ENCODE peak calls at places on chromosomes 3 and 15, in six cellular contexts. E is activated naive CD4-positive, alpha-beta T cell; N is amniotic epithelial cell; Z is AG04450; A is RWPE1; T is psoas muscle. R is an unnamed sample.
A peak's percentile ranks its signal among the peaks of the same experiment; 100 is the strongest.

GRCh38 chr3:72147600-72147999 is 362.7 kb upstream of the PROK2 start:
- DNase-seq in E (no peak), N (no peak), Z (no peak), A (no peak), T (no peak), R (no peak)

GRCh38 chr3:27279153-27279552 is 90.0 kb downstream of the NEK10 start:
- DNase-seq in E (no peak), N (peak; percentile 6), Z (no peak), A (no peak), T (no peak), R (no peak)

GRCh38 chr3:134373278-134373941 is 837 bp downstream of the AMOTL2 start:
- DNase-seq in E (no peak), N (peak; percentile 92), Z (peak; percentile 83), A (peak; percentile 89), T (peak; percentile 85), R (no peak)

GRCh38 chr3:150114273-150114672 is 143.6 kb upstream of the PFN2 start:
- DNase-seq in E (no peak), N (no peak), Z (no peak), A (no peak), T (no peak), R (no peak)

GRCh38 chr3:158522737-158523136 is 48.3 kb upstream of the MLF1 start:
- DNase-seq in E (no peak), N (peak; percentile 49), Z (no peak), A (no peak), T (no peak), R (no peak)

GRCh38 chr15:100628746-100629145 is 26.4 kb downstream of the ASB7 start:
- DNase-seq in E (no peak), N (peak; percentile 90), Z (no peak), A (no peak), T (no peak), R (no peak)

GRCh38 chr3:38017445-38018295 is 11.8 kb downstream of the PLCD1 start:
- DNase-seq in E (no peak), N (no peak), Z (no peak), A (no peak), T (no peak), R (no peak)

GRCh38 chr3:131224886-131225550 is 156.6 kb upstream of the NUDT16 start:
- DNase-seq in E (no peak), N (peak; percentile 53), Z (no peak), A (no peak), T (no peak), R (no peak)

GRCh38 chr3:87045473-87045872 is 54.5 kb upstream of the VGLL3 start:
- DNase-seq in E (no peak), N (no peak), Z (no peak), A (no peak), T (no peak), R (no peak)

GRCh38 chr15:95127356-95127755 is 896.0 kb downstream of the MCTP2 start:
- DNase-seq in E (no peak), N (peak; percentile 78), Z (no peak), A (no peak), T (no peak), R (no peak)

GRCh38 chr3:60636846-60637245 is 614.4 kb downstream of the FHIT start:
- DNase-seq in E (no peak), N (no peak), Z (no peak), A (no peak), T (no peak), R (no peak)

GRCh38 chr3:47824541-47825473 is 21.9 kb downstream of the DHX30 start:
- DNase-seq in E (peak; percentile 74), N (peak; percentile 79), Z (peak; percentile 57), A (peak; percentile 89), T (peak; percentile 83), R (no peak)

GRCh38 chr3:176120507-176120906 is 1076.8 kb downstream of the TBL1XR1 start:
- DNase-seq in E (no peak), N (no peak), Z (no peak), A (no peak), T (no peak), R (no peak)

GRCh38 chr3:4163006-4163405 is 140.2 kb upstream of the SETMAR start:
- DNase-seq in E (no peak), N (no peak), Z (no peak), A (no peak), T (no peak), R (no peak)

GRCh38 chr3:146189519-146190173 is 28.7 kb upstream of the PLOD2 start:
- DNase-seq in E (no peak), N (peak; percentile 57), Z (peak; percentile 10), A (peak; percentile 63), T (no peak), R (no peak)

GRCh38 chr3:183188895-183189462 is 26.4 kb upstream of the LAMP3 start:
- DNase-seq in E (peak; percentile 22), N (no peak), Z (no peak), A (no peak), T (peak; percentile 38), R (no peak)

GRCh38 chr15:97504031-97504430 is 456.5 kb upstream of the ARRDC4 start:
- DNase-seq in E (no peak), N (peak; percentile 4), Z (no peak), A (peak; percentile 81), T (no peak), R (no peak)

GRCh38 chr3:25103391-25103790 is 324.7 kb upstream of the RARB start:
- DNase-seq in E (no peak), N (no peak), Z (no peak), A (no peak), T (no peak), R (no peak)

GRCh38 chr3:2535206-2535605 is 436.5 kb downstream of the CNTN4 start:
- DNase-seq in E (no peak), N (no peak), Z (no peak), A (no peak), T (no peak), R (no peak)

GRCh38 chr15:86018679-86019078 is 61.0 kb upstream of the AGBL1 start:
- DNase-seq in E (no peak), N (no peak), Z (no peak), A (no peak), T (no peak), R (no peak)

GRCh38 chr3:150407051-150407817 is 864 bp upstream of the TSC22D2 start:
- DNase-seq in E (no peak), N (no peak), Z (no peak), A (peak; percentile 29), T (no peak), R (no peak)

GRCh38 chr3:118080886-118081285 is 953.8 kb downstream of the IGSF11 start:
- DNase-seq in E (no peak), N (no peak), Z (no peak), A (no peak), T (no peak), R (no peak)

GRCh38 chr3:193297421-193297820 is 56.4 kb downstream of the PLAAT1 start:
- DNase-seq in E (no peak), N (no peak), Z (no peak), A (no peak), T (no peak), R (no peak)

GRCh38 chr3:81451611-81452010 is 309.8 kb downstream of the GBE1 start:
- DNase-seq in E (no peak), N (no peak), Z (no peak), A (no peak), T (no peak), R (no peak)

GRCh38 chr3:134002326-134002725 is 27.4 kb downstream of the SLCO2A1 start:
- DNase-seq in E (no peak), N (peak; percentile 31), Z (peak; percentile 10), A (no peak), T (no peak), R (no peak)

GRCh38 chr3:151383956-151384355 is 597 bp downstream of the P2RY12 start:
- DNase-seq in E (no peak), N (no peak), Z (no peak), A (no peak), T (no peak), R (no peak)

GRCh38 chr3:8856721-8857120 is 87.3 kb upstream of the OXTR start:
- DNase-seq in E (no peak), N (no peak), Z (peak; percentile 42), A (no peak), T (no peak), R (no peak)

GRCh38 chr3:187518207-187518606 is 150.0 kb downstream of the RTP4 start:
- DNase-seq in E (no peak), N (no peak), Z (no peak), A (no peak), T (no peak), R (no peak)

GRCh38 chr3:53011324-53011723 is 34.5 kb downstream of the SFMBT1 start:
- DNase-seq in E (no peak), N (no peak), Z (no peak), A (no peak), T (no peak), R (no peak)

GRCh38 chr3:10365791-10366190 is 44.9 kb upstream of the SEC13 start:
- DNase-seq in E (no peak), N (peak; percentile 28), Z (no peak), A (no peak), T (no peak), R (no peak)

GRCh38 chr15:81304226-81304625 is 19.7 kb downstream of the STARD5 start:
- DNase-seq in E (no peak), N (peak; percentile 60), Z (no peak), A (no peak), T (no peak), R (no peak)

GRCh38 chr15:49044761-49045571 is 1.3 kb downstream of the SECISBP2L start:
- DNase-seq in E (no peak), N (peak; percentile 27), Z (no peak), A (peak; percentile 13), T (no peak), R (no peak)

GRCh38 chr3:143536817-143537535 is 311.3 kb downstream of the SLC9A9 start:
- DNase-seq in E (no peak), N (no peak), Z (no peak), A (no peak), T (peak; percentile 24), R (no peak)

GRCh38 chr3:81823882-81824395 is 62.5 kb upstream of the GBE1 start:
- DNase-seq in E (no peak), N (no peak), Z (no peak), A (no peak), T (no peak), R (no peak)

GRCh38 chr3:14424711-14425573 is 22.5 kb downstream of the SLC6A6 start:
- DNase-seq in E (no peak), N (no peak), Z (no peak), A (no peak), T (no peak), R (no peak)

GRCh38 chr3:12798559-12799179 is 2.2 kb downstream of the CAND2 start:
- DNase-seq in E (no peak), N (no peak), Z (no peak), A (no peak), T (peak; percentile 68), R (no peak)

R was measured in cortex of kidney.